ENCODE peak calls at places on chromosomes 6 and 20, in five cellular contexts. Y is neural progenitor cell, W is PC-3, K is GM23338, T is GM23248. R is an unnamed sample. For H3F3A and H3K4me1, the result is how much of the 10 kb centered on the place peaks cover.

GRCh38 chr6:127939442-127940066 is 38.7 kb upstream of the THEMIS start:
- DNase-seq in Y (no peak), W (peak), K (peak), T (peak), R (peak)

GRCh38 chr6:49454787-49455709 is 8.0 kb downstream of the MMUT start:
- DNase-seq in Y (no peak), W (no peak), K (no peak), T (no peak), R (no peak)

GRCh38 chr6:45653117-45653883 is 275.6 kb upstream of the SUPT3H start:
- DNase-seq in Y (no peak), W (no peak), K (no peak), T (peak), R (no peak)

GRCh38 chr6:157457787-157458186 is 76.8 kb downstream of the ZDHHC14 start:
- DNase-seq in Y (no peak), W (no peak), K (no peak), T (no peak), R (no peak)

GRCh38 chr20:37755665-37756064 is 61.8 kb downstream of the CTNNBL1 start:
- DNase-seq in Y (peak), W (no peak), K (no peak), T (peak), R (no peak)

GRCh38 chr6:42781546-42781810 is 374 bp upstream of the BICRAL start:
- DNase-seq in Y (no peak), W (no peak), K (no peak), T (no peak), R (no peak)

GRCh38 chr6:129235167-129236072 is 352.5 kb downstream of the LAMA2 start:
- DNase-seq in Y (no peak), W (no peak), K (no peak), T (peak), R (no peak)

GRCh38 chr6:17987576-17988421 is at the start of gene KIF13A:
- DNase-seq in Y (peak), W (peak), K (peak), T (peak), R (peak)

GRCh38 chr6:132527791-132528190 is 10.3 kb upstream of the TAAR9 start:
- DNase-seq in Y (no peak), W (peak), K (no peak), T (peak), R (no peak)

GRCh38 chr6:42898891-42899361 is 16.9 kb upstream of the PTCRA start:
- DNase-seq in Y (peak), W (peak), K (peak), T (peak), R (peak)

GRCh38 chr6:121503633-121504032 is 68.2 kb downstream of the GJA1 start:
- DNase-seq in Y (no peak), W (peak), K (no peak), T (peak), R (no peak)

GRCh38 chr6:78427386-78427785 is 440.0 kb upstream of the IRAK1BP1 start:
- DNase-seq in Y (no peak), W (no peak), K (no peak), T (no peak), R (no peak)

GRCh38 chr6:52839124-52840055 is 1.2 kb downstream of the GSTA5 start:
- DNase-seq in Y (peak), W (peak), K (peak), T (peak), R (peak)

GRCh38 chr6:19759117-19759880 is 77.9 kb upstream of the ID4 start:
- DNase-seq in Y (no peak), W (peak), K (no peak), T (peak), R (peak)

GRCh38 chr6:11822346-11822745 is 43.7 kb upstream of the ADTRP start:
- DNase-seq in Y (no peak), W (no peak), K (no peak), T (no peak), R (no peak)

GRCh38 chr6:140817176-140817575 is 1315.5 kb upstream of the GJE1 start:
- DNase-seq in Y (no peak), W (no peak), K (no peak), T (no peak), R (no peak)

GRCh38 chr6:82588020-82588419 is 224.4 kb downstream of the TPBG start:
- DNase-seq in Y (no peak), W (peak), K (no peak), T (no peak), R (no peak)

GRCh38 chr6:161918608-161919205 is 644.8 kb upstream of the AGPAT4 start:
- DNase-seq in Y (no peak), W (no peak), K (no peak), T (no peak), R (no peak)

GRCh38 chr6:149999636-150000035 is 25.7 kb downstream of the RAET1L start:
- DNase-seq in Y (no peak), W (no peak), K (no peak), T (no peak), R (no peak)

GRCh38 chr20:4925842-4926530 is 75.3 kb downstream of the SLC23A2 start:
- DNase-seq in Y (no peak), W (peak), K (no peak), T (peak), R (no peak)

GRCh38 chr6:30061766-30062458 is 847 bp downstream of the POLR1H start:
- DNase-seq in Y (no peak), W (peak), K (peak), T (peak), R (peak)

GRCh38 chr6:159470400-159470799 is 222.6 kb downstream of the SOD2 start:
- DNase-seq in Y (no peak), W (no peak), K (no peak), T (no peak), R (no peak)

GRCh38 chr6:43186706-43187105 is 4.7 kb downstream of the CUL9 start:
- DNase-seq in Y (no peak), W (no peak), K (no peak), T (no peak), R (no peak)

GRCh38 chr6:148905901-148906300 is 159.1 kb downstream of the UST start:
- DNase-seq in Y (no peak), W (no peak), K (no peak), T (no peak), R (no peak)

GRCh38 chr6:135657207-135657606 is 159.7 kb upstream of the AHI1 start:
- DNase-seq in Y (no peak), W (no peak), K (no peak), T (no peak), R (no peak)

GRCh38 chr20:8291873-8292272 is 159.8 kb downstream of the PLCB1 start:
- DNase-seq in Y (no peak), W (no peak), K (no peak), T (peak), R (no peak)

GRCh38 chr6:43296780-43297494 is 1.1 kb upstream of the SLC22A7 start:
- DNase-seq in Y (peak), W (no peak), K (no peak), T (no peak), R (no peak)

GRCh38 chr6:34810936-34811632 is 19.2 kb downstream of the BLTP3A start:
- DNase-seq in Y (no peak), W (peak), K (no peak), T (no peak), R (peak)

GRCh38 chr20:15081301-15081700 is 743.9 kb upstream of the FLRT3 start:
- DNase-seq in Y (no peak), W (no peak), K (no peak), T (no peak), R (no peak)

GRCh38 chr6:154938245-154938583 is 56.9 kb upstream of the TIAM2 start:
- DNase-seq in Y (no peak), W (no peak), K (no peak), T (no peak), R (no peak)

GRCh38 chr6:111486921-111487320 is 3.9 kb upstream of the REV3L start:
- DNase-seq in Y (no peak), W (no peak), K (no peak), T (no peak), R (no peak)

GRCh38 chr6:33695451-33695855 is 16.0 kb downstream of the UQCC2 start:
- DNase-seq in Y (no peak), W (no peak), K (no peak), T (peak), R (no peak)

GRCh38 chr6:85966859-85967258 is 324.2 kb upstream of the SYNCRIP start:
- DNase-seq in Y (no peak), W (no peak), K (no peak), T (no peak), R (no peak)

GRCh38 chr6:115914098-115914497 is 146.6 kb downstream of the FRK start:
- DNase-seq in Y (no peak), W (no peak), K (peak), T (no peak), R (no peak)

GRCh38 chr6:52233975-52234823 is 10.1 kb downstream of the IL17F start:
- DNase-seq in Y (peak), W (peak), K (peak), T (peak), R (peak)

GRCh38 chr20:7196481-7196880 is 429.0 kb downstream of the BMP2 start:
- DNase-seq in Y (no peak), W (peak), K (no peak), T (peak), R (no peak)

GRCh38 chr20:57760698-57761412 is 51.0 kb upstream of the PMEPA1 start:
- DNase-seq in Y (no peak), W (peak), K (no peak), T (no peak), R (peak)

GRCh38 chr20:60454491-60454890 is 496.3 kb downstream of the CDH26 start:
- DNase-seq in Y (no peak), W (no peak), K (no peak), T (no peak), R (no peak)

GRCh38 chr6:144647406-144647964 is 362.4 kb downstream of the UTRN start:
- DNase-seq in Y (no peak), W (no peak), K (peak), T (no peak), R (no peak)

GRCh38 chr6:150981669-150982068 is 116.2 kb downstream of the MTHFD1L start:
- DNase-seq in Y (no peak), W (no peak), K (no peak), T (no peak), R (no peak)

GRCh38 chr6:25303234-25303633 is 24.1 kb downstream of the CARMIL1 start:
- DNase-seq in Y (no peak), W (no peak), K (no peak), T (no peak), R (no peak)

GRCh38 chr6:25302677-25303128 is 23.5 kb downstream of the CARMIL1 start:
- DNase-seq in Y (peak), W (peak), K (no peak), T (peak), R (no peak)

GRCh38 chr6:25307805-25308494 is 28.8 kb downstream of the CARMIL1 start:
- DNase-seq in Y (no peak), W (no peak), K (no peak), T (no peak), R (no peak)

GRCh38 chr6:25309886-25310285 is 30.7 kb downstream of the CARMIL1 start:
- DNase-seq in Y (no peak), W (no peak), K (no peak), T (peak), R (no peak)

DNA sequence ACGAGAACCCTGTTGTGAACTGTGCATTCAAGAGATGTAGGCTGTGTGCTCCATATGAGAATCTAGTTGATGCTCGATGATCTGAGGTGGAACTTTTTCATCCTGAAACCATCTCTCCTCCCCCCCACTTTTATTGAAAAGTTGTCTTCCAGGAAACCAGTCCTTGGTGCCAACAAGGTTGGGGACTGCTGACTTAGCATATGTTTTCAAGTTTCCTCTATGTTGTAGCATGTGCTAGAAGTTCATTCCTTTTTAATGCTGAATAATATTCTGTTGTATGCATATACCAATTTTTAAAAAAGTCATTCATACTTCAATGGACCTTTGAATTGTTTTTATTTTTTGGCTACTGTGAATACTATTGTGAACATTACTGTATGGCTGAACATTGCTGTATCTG is 27.2 kb downstream of the CARMIL1 start:
- DNase-seq in Y (no peak), W (no peak), K (no peak), T (no peak), R (no peak)
- TF ChIP-seq EZH2 in Y (no peak), W (no peak), K (no peak), T (no peak), R (no peak)

GRCh38 chr20:43465625-43465943 is 7.9 kb downstream of the SRSF6 start:
- DNase-seq in Y (no peak), W (no peak), K (no peak), T (no peak), R (no peak)
- H3F3A ChIP-seq in Y (half or more), W (under half), K (under half), T (half or more), R (half or more)

GRCh38 chr20:62968378-62969178 is 16.1 kb downstream of the SLC17A9 start:
- DNase-seq in Y (no peak), W (no peak), K (no peak), T (no peak), R (no peak)
- H3K4me1 ChIP-seq in Y (under half), W (under half), K (under half), T (under half), R (under half)

DNA sequence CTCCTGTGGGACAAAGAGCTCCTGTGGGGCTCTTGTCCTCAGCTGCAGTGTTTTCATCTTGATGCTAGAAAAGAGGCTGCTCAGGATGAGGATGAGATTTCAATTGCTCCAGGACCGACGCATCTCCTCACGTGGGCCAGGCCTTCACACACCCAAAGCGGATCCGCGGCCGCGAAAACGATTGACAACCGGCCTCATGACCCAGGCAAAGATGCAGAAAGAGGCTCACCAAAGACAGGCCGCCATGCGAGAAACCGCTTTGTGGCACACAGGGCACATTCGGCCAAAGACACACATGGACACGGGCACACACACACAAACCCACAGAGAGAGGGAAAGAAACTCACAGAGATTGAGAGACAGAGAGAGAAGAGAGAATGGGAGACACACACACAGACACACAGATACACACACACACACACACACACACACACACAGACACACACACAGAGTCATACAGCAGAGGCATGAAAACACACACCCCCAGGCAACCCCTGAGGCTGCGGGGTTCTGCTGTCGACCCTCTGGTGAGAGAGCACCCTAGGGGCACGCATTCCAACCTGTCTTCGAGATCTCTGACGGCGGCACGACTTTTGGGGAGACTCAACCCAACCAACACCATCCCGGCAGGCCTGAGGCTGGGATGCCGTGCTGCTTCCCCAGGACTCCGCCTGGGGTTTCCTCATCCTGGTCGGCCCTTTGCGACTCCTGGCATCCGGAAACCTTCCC is 168.5 kb upstream of the ZNF337 start:
- DNase-seq in Y (no peak), W (no peak), K (no peak), T (no peak), R (no peak)
- TF ChIP-seq EZH2 in Y (no peak), W (no peak), K (no peak), T (no peak), R (no peak)

DNA sequence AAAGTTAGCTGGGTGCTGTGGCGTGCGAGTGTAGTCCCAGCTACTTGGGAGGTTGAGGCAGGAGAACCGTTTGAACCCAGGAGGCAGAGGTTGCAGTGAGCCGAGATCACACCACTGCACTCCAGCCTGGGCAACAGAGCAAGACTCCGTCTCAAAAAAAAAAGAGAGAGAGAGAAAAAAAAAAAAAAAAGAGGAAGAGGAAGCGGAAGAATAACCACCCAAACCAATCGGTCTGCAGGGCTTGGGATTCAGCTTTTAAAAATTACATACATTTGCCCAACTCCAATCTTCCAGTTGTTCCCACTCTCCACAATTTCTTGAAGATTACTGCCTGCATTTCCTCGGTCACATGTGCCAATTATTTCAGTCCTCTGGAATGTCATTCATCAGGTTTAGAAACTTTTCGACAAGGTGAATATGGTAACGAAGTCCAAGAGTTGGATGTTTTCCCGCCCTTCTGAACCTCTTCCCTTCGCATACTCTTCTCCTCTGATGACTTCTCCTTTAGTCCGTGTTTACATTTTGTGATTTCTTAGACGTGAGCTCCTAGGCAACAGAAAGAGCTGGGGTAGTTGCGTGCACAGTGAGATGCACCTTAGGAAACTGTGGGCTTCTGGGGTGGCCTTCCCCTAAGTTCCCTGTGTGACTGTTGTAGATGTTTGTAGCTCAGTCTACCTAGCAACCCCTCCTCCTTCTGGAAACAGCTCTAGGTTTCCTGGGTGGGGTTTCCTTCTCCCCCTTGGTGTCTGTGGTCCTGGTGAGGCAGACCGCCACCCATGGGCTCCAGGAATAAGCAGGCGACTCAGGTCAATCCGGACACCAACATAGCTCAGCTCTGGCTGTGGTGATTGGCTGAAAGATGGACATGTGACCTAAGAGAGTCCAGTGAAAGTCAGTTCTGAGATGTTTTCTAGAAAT is 63.0 kb upstream of the NCOA3 start:
- DNase-seq in Y (no peak), W (peak), K (peak), T (no peak), R (peak)
- H3F3A ChIP-seq in Y (under half), W (under half), K (under half), T (under half), R (half or more)

DNA sequence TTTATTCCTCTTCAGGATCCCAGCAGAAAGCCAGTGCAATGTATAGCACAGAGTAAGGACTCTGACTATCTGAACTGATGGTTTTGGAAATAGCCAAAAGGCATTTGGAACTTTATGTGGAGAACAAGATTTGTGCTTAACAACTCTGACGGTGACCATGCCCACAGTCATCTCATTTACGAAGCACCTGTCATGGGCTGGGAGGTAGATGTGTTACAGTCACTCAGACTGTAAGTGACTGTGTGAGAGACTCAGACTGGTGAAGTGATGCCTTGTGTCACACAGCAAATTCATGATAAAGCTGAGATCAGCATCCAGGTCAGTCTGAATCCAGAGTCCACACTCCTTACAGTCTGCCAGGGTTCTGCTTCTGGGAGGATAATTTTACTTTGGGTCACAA is 23.9 kb upstream of the FAM83C start:
- DNase-seq in Y (no peak), W (peak), K (no peak), T (no peak), R (no peak)
- H3K4me1 ChIP-seq in Y (under half), W (half or more), K (under half), T (half or more), R (half or more)

DNA sequence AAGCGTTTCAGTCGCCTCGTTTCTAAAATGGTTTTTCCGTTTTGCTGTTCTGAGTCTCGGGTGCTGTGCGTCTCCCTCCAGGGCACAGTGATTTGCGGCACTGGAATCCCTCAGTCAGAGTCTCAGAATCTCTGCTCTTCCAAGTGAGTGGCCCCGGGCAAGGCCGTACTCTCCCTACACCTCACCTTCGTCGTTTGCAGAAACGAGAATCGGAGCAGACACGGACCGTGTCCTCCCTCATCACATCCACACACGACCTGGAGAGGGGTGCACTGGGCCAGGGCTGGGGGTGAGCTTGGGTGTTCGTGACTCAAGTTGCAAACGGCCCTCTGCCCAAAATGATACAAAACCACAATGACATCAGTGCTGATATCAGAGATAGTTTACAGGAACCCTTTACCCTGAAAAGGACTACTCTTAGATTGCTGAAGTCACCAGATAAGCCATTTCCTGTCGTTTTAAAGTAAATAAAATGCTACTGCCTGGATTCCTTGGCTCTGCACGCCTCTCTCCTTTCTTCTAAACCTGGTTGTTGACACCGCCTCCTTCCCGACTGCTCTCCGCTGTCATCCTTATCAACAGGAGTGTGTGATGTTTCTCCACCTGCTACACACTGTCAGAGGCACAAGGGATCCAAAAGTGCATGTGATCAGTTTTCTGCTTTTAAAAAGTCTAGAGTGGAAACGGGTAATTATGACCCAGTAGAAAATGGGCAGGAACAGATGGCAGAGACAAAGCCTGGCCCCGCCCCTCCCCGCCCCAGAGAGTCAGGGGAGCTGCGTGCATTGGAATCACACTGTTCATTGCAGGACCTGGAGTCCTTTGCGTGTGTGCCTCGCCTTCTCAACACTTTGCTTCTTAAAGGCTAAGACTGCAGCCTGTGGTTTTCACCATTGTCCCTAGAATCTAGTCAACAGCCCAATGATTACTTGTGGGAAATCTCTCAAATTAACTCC is 38.5 kb downstream of the KIF25 start:
- DNase-seq in Y (peak), W (peak), K (no peak), T (peak), R (no peak)
- TF ChIP-seq EZH2 in Y (no peak), W (no peak), K (no peak), T (no peak), R (no peak)